ENCODE peak calls at places on chromosomes 11 and 22, in six cellular contexts. O, Z, N, R, M and J are unnamed samples.

GRCh38 chr11:119315139-119316016 is 1.6 kb downstream of the MCAM start:
- DNase-seq in O (peak; percentile 61), Z (no peak), N (peak; percentile 73), R (no peak), M (peak; percentile 61), J (no peak)

GRCh38 chr11:96863520-96863919 is 473.7 kb downstream of the JRKL start:
- DNase-seq in O (no peak), Z (no peak), N (no peak), R (no peak), M (peak; percentile 79), J (no peak)

GRCh38 chr11:112632866-112633505 is 328.2 kb upstream of the NCAM1 start:
- DNase-seq in O (no peak), Z (no peak), N (no peak), R (no peak), M (no peak), J (no peak)

GRCh38 chr22:29517215-29517908 is 36.2 kb downstream of the THOC5 start:
- DNase-seq in O (no peak), Z (no peak), N (no peak), R (no peak), M (peak; percentile 17), J (no peak)

GRCh38 chr11:20775331-20775730 is 105.9 kb downstream of the NELL1 start:
- DNase-seq in O (no peak), Z (no peak), N (no peak), R (no peak), M (no peak), J (no peak)

GRCh38 chr22:50282361-50283144 is 12.4 kb upstream of the MAPK11 start:
- DNase-seq in O (no peak), Z (peak; percentile 68), N (no peak), R (peak; percentile 77), M (no peak), J (no peak)

GRCh38 chr11:19365743-19366410 is 125.1 kb upstream of the E2F8 start:
- DNase-seq in O (peak; percentile 63), Z (no peak), N (no peak), R (no peak), M (no peak), J (no peak)

GRCh38 chr22:42313804-42314581 is 43.5 kb upstream of the TCF20 start:
- DNase-seq in O (peak; percentile 91), Z (no peak), N (peak; percentile 51), R (peak; percentile 54), M (no peak), J (no peak)

GRCh38 chr22:38823637-38824036 is 20.2 kb downstream of the NPTXR start:
- DNase-seq in O (no peak), Z (no peak), N (no peak), R (no peak), M (no peak), J (no peak)

GRCh38 chr22:39129746-39130145 is 22.7 kb downstream of the CBX7 start:
- DNase-seq in O (no peak), Z (no peak), N (no peak), R (no peak), M (no peak), J (no peak)

GRCh38 chr22:25930710-25931353 is 188.8 kb downstream of the MYO18B start:
- DNase-seq in O (no peak), Z (no peak), N (no peak), R (no peak), M (no peak), J (no peak)

GRCh38 chr11:134371436-134372185 is 39.8 kb downstream of the GLB1L2 start:
- DNase-seq in O (no peak), Z (no peak), N (no peak), R (no peak), M (no peak), J (no peak)

GRCh38 chr11:75743711-75744563 is 24.6 kb upstream of the DGAT2 start:
- DNase-seq in O (no peak), Z (no peak), N (no peak), R (no peak), M (no peak), J (no peak)

GRCh38 chr11:22432331-22433065 is 94.3 kb downstream of the SLC17A6 start:
- DNase-seq in O (peak; percentile 32), Z (peak; percentile 25), N (no peak), R (peak; percentile 24), M (peak; percentile 62), J (no peak)

GRCh38 chr11:126914166-126914565 is 86.4 kb downstream of the KIRREL3 start:
- DNase-seq in O (no peak), Z (peak; percentile 22), N (no peak), R (peak; percentile 67), M (no peak), J (no peak)

DNA sequence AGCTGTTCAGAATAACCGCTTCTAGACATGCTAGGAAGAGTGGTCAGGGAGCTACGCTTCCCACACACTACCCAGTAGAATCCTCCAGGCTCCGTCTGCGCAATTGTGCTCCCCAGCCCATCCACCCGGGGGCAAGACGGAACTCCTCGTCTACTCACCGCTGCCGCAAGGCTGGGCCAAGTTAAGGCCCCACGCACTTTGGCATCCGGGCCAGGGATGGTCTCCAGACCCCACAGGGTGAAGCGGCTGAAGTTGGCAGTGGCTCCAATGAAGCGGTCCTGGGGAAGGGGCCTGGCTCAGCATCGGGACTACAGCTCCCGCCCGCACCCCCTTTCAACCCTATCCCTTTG is 736 bp downstream of the RNASEH2C start:
- DNase-seq in O (no peak), Z (peak; percentile 44), N (no peak), R (peak; percentile 36), M (no peak), J (no peak)
- TF ChIP-seq CTCF in O (no peak), Z (peak; percentile 24), N (no peak), R (no peak), M (no peak), J (no peak)

GRCh38 chr22:23234409-23235161 is 54.3 kb downstream of the BCR start:
- DNase-seq in O (no peak), Z (no peak), N (no peak), R (no peak), M (no peak), J (no peak)

GRCh38 chr22:23233746-23234408 is 53.6 kb downstream of the BCR start:
- DNase-seq in O (no peak), Z (peak; percentile 71), N (no peak), R (peak; percentile 92), M (peak; percentile 54), J (no peak)

GRCh38 chr22:23231471-23232093 is 51.3 kb downstream of the BCR start:
- DNase-seq in O (no peak), Z (peak; percentile 36), N (no peak), R (no peak), M (no peak), J (no peak)

GRCh38 chr22:23232094-23232905 is 52.0 kb downstream of the BCR start:
- DNase-seq in O (no peak), Z (no peak), N (no peak), R (no peak), M (no peak), J (no peak)

GRCh38 chr22:23233084-23233501 is 52.8 kb downstream of the BCR start:
- DNase-seq in O (no peak), Z (no peak), N (no peak), R (no peak), M (no peak), J (no peak)
- TF ChIP-seq CTCF in O (no peak), Z (peak; percentile 26), N (no peak), R (no peak), M (no peak), J (no peak)

DNA sequence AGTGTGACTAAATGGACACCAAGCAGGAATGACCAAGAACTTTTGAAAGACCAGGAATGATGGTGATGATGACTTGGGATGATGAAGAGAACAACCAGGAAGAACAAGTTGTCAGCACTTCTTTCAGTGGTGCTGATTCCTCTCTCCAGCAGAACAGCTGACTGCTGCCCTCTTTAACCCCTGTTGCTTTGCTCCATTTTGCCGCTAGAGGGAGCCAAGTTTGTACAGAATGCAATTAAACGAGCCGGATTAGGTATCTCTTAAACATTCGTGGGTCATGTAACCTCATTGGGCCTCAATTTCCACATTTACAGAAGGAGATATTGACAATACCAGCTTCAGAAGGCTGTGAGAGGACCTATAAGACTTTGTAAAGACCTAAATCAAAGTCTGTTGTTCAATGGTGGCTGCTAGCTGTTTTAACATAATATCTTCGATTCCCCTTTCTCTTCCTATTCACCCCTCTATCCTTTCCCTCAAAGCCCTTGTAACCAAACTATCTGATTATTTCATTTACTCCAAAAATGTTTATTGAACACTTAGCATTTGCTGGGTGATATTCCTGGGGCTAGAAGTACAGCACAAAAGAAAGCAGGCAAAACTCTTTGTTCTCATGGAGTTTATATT is 1.9 kb downstream of the OR4S1 start:
- DNase-seq in O (peak; percentile 39), Z (peak; percentile 54), N (peak; percentile 54), R (peak; percentile 48), M (peak; percentile 44), J (peak; percentile 25)
- TF ChIP-seq CTCF in O (peak; percentile 69), Z (peak; percentile 93), N (peak; percentile 89), R (peak; percentile 79), M (peak; percentile 81), J (peak; percentile 81)

GRCh38 chr11:46049325-46049860 is 71.9 kb downstream of the PHF21A start:
- DNase-seq in O (peak; percentile 26), Z (no peak), N (no peak), R (no peak), M (no peak), J (no peak)
- TF ChIP-seq CTCF in O (no peak), Z (no peak), N (no peak), R (no peak), M (no peak), J (no peak)

DNA sequence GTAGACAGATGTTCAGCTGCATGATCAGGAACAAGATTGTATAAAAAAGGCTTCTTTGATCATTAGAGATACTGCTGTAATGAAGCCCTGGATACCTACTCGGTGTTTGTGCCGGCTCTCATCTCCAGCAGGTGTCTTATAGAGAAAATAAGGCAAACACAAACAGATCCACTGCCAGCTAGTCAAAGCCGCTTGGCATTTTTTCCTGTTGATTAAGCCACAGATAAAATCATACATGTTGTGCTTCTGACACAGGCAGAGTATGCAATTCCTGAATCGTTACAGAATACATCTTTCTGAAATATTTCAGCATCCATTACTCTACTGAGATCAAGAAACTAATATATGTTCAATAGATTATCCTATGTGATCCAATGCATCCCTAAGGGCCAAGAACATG is 206.9 kb downstream of the CADM1 start:
- DNase-seq in O (no peak), Z (no peak), N (no peak), R (no peak), M (no peak), J (no peak)
- TF ChIP-seq CTCF in O (no peak), Z (no peak), N (no peak), R (no peak), M (no peak), J (no peak)

GRCh38 chr22:27487600-27488450 is 313.7 kb downstream of the MN1 start:
- DNase-seq in O (no peak), Z (no peak), N (no peak), R (peak; percentile 69), M (no peak), J (no peak)
- TF ChIP-seq CTCF in O (no peak), Z (no peak), N (no peak), R (no peak), M (no peak), J (no peak)

GRCh38 chr22:30867746-30868662 is 100.6 kb downstream of the MORC2 start:
- DNase-seq in O (no peak), Z (no peak), N (no peak), R (no peak), M (peak; percentile 1), J (no peak)

GRCh38 chr22:30868663-30869385 is 99.8 kb downstream of the MORC2 start:
- DNase-seq in O (no peak), Z (no peak), N (no peak), R (peak; percentile 75), M (peak; percentile 4), J (no peak)

GRCh38 chr22:30865656-30866055 is 102.9 kb downstream of the MORC2 start:
- DNase-seq in O (no peak), Z (no peak), N (no peak), R (no peak), M (no peak), J (no peak)

GRCh38 chr22:30866216-30866615 is 102.4 kb downstream of the MORC2 start:
- DNase-seq in O (no peak), Z (no peak), N (no peak), R (no peak), M (no peak), J (no peak)

GRCh38 chr22:30866811-30867271 is 101.7 kb downstream of the MORC2 start:
- DNase-seq in O (peak; percentile 31), Z (no peak), N (no peak), R (no peak), M (no peak), J (no peak)
- TF ChIP-seq CTCF in O (peak; percentile 21), Z (no peak), N (no peak), R (peak; percentile 17), M (no peak), J (no peak)